ENCODE peak calls at places on chromosomes 1 and 21, in six cellular contexts. W is WTC11, T is choroid plexus epithelial cell, U is right lobe of liver, N is progenitor cell of endocrine pancreas, I is heart right ventricle. Q is an unnamed sample.

GRCh38 chr21:29238052-29238966 is 60.4 kb upstream of the BACH1 start:
- DNase-seq in U (no peak), W (no peak), T (peak), N (no peak), I (no peak), Q (no peak)

GRCh38 chr1:208533746-208534603 is 289.8 kb upstream of the PLXNA2 start:
- DNase-seq in U (no peak), T (no peak), I (no peak), N (no peak), W (no peak), Q (no peak)

GRCh38 chr1:46480959-46481646 is 8.5 kb upstream of the DMBX1 start:
- DNase-seq in U (peak), N (no peak), T (no peak), I (no peak), W (no peak), Q (no peak)

GRCh38 chr1:98179159-98179558 is 258.3 kb upstream of the DPYD start:
- DNase-seq in W (no peak), U (no peak), N (no peak), I (no peak), T (no peak), Q (no peak)

GRCh38 chr1:2597441-2598328 is 11.1 kb downstream of the PRXL2B start:
- DNase-seq in T (no peak), I (no peak), W (no peak), N (no peak), U (peak), Q (no peak)

GRCh38 chr1:214397497-214397896 is 116.5 kb downstream of the SMYD2 start:
- DNase-seq in W (no peak), N (no peak), I (no peak), T (no peak), U (no peak), Q (no peak)

GRCh38 chr1:225874431-225874830 is 7.7 kb downstream of the TMEM63A start:
- DNase-seq in I (no peak), W (no peak), T (no peak), U (peak), N (no peak), Q (no peak)

GRCh38 chr1:202234331-202235002 is 40.9 kb downstream of the LGR6 start:
- DNase-seq in I (no peak), N (no peak), T (peak), W (no peak), U (no peak), Q (no peak)

GRCh38 chr1:33055210-33055991 is 18.7 kb upstream of the AK2 start:
- DNase-seq in I (peak), W (peak), T (peak), U (peak), N (peak), Q (peak)

GRCh38 chr1:205748398-205749093 is 1.4 kb downstream of the NUCKS1 start:
- DNase-seq in U (no peak), W (no peak), I (no peak), T (peak), N (no peak), Q (no peak)

GRCh38 chr1:18297896-18298648 is 182.7 kb upstream of the KLHDC7A start:
- DNase-seq in W (peak), U (no peak), I (no peak), T (no peak), N (no peak), Q (no peak)

GRCh38 chr1:47651311-47652089 is 213.7 kb downstream of the FOXD2 start:
- DNase-seq in N (no peak), U (no peak), T (no peak), W (no peak), I (no peak), Q (no peak)

GRCh38 chr1:6419803-6420593 is at the start of gene HES2:
- DNase-seq in I (no peak), N (no peak), T (no peak), W (peak), U (no peak), Q (no peak)

GRCh38 chr1:943545-944340 is 15.3 kb downstream of the NOC2L start:
- DNase-seq in W (no peak), U (no peak), N (no peak), I (no peak), T (no peak), Q (no peak)

GRCh38 chr21:32096411-32096810 is 182.4 kb downstream of the MIS18A start:
- DNase-seq in U (no peak), N (no peak), W (peak), I (peak), T (no peak), Q (peak)

GRCh38 chr1:2880812-2881295 is 79.4 kb upstream of the TTC34 start:
- DNase-seq in W (no peak), N (no peak), I (no peak), U (no peak), T (no peak), Q (no peak)

GRCh38 chr1:167273027-167273800 is 52.5 kb downstream of the POU2F1 start:
- DNase-seq in N (no peak), I (no peak), W (no peak), U (no peak), T (peak), Q (no peak)

GRCh38 chr1:222843434-222844107 is 28.7 kb downstream of the DISP1 start:
- DNase-seq in W (no peak), U (no peak), T (no peak), N (no peak), I (no peak), Q (no peak)

GRCh38 chr1:23385119-23385621 is 15.5 kb upstream of the ZNF436 start:
- DNase-seq in I (no peak), W (no peak), N (no peak), U (no peak), T (no peak), Q (no peak)

GRCh38 chr1:154837679-154838171 is 32.4 kb downstream of the KCNN3 start:
- DNase-seq in I (peak), N (no peak), W (no peak), U (no peak), T (no peak), Q (no peak)

GRCh38 chr1:115428676-115429075 is 90.6 kb upstream of the NGF start:
- DNase-seq in U (no peak), W (no peak), N (no peak), I (no peak), T (no peak), Q (no peak)

GRCh38 chr1:234933475-234933874 is 195.2 kb downstream of the TOMM20 start:
- DNase-seq in W (no peak), U (peak), T (peak), N (no peak), I (peak), Q (no peak)

GRCh38 chr1:217539510-217539909 is 91.4 kb downstream of the GPATCH2 start:
- DNase-seq in U (no peak), I (no peak), W (no peak), N (no peak), T (no peak), Q (no peak)

GRCh38 chr1:20439282-20439681 is 46.7 kb downstream of the CAMK2N1 start:
- DNase-seq in I (no peak), N (no peak), W (peak), T (peak), U (no peak), Q (no peak)

GRCh38 chr1:75719810-75720209 is 4.7 kb upstream of the ACADM start:
- DNase-seq in T (no peak), U (no peak), I (no peak), N (no peak), W (no peak), Q (no peak)

GRCh38 chr21:8991088-8991907 is 1530.1 kb upstream of the TPTE start:
- DNase-seq in U (no peak), T (no peak), I (no peak), W (no peak), N (no peak), Q (peak)

GRCh38 chr1:19661721-19662228 is 2.9 kb upstream of the HTR6 start:
- DNase-seq in N (no peak), U (no peak), I (no peak), W (no peak), T (peak), Q (no peak)

GRCh38 chr1:86648255-86648654 is 56.1 kb upstream of the SH3GLB1 start:
- DNase-seq in U (no peak), W (no peak), N (no peak), T (peak), I (no peak), Q (no peak)

GRCh38 chr1:231512147-231512698 is 16.2 kb upstream of the TSNAX start:
- DNase-seq in T (peak), I (no peak), W (no peak), U (no peak), N (no peak), Q (no peak)

GRCh38 chr1:43659785-43660184 is 9.8 kb downstream of the KDM4A start:
- DNase-seq in I (no peak), W (no peak), T (no peak), N (no peak), U (no peak), Q (no peak)

GRCh38 chr1:11176081-11176706 is 13.0 kb upstream of the ANGPTL7 start:
- DNase-seq in U (no peak), T (peak), W (peak), N (no peak), I (peak), Q (no peak)

GRCh38 chr1:228306275-228307217 is 98.7 kb downstream of the OBSCN start:
- DNase-seq in I (peak), T (no peak), U (no peak), W (no peak), N (no peak), Q (no peak)

GRCh38 chr1:158649052-158649451 is 37.5 kb downstream of the SPTA1 start:
- DNase-seq in T (no peak), N (no peak), U (no peak), W (no peak), I (no peak), Q (no peak)

DNA sequence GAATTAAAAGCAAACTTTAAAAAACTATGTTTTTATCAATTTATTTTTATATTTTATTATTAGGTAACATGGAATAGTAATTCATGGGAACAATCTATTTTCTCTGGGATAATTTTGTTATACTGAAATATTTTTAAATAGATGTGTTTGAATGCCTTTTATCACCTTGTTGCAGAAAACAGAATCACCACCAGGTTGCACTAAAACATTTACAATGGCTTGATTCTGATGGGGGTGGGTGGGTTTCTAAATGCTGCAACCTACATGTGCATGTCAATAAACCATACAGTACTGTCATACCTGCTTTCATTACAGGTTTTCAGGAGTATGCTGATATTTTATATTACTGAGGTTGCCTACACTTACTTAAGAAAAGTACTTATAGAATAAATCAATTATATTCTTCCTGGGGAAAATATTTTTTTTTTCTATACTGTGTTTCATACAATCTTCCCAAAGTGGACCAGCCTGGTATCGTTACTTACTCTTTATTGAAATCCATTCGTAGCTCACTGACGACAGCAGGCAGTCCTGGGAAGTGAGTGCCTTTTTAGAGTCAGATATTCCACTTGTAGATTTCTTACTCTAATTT is 132.8 kb downstream of the PTPRC start:
- DNase-seq in N (no peak), U (no peak), W (no peak), T (peak), I (no peak), Q (peak)
- TF ChIP-seq CTCF in N (peak), U (peak), W (peak), T (peak), I (peak), Q (peak)

GRCh38 chr1:203480084-203480483 is 4.5 kb downstream of the PRELP start:
- DNase-seq in T (peak), N (no peak), W (no peak), U (no peak), I (no peak), Q (no peak)
- TF ChIP-seq CTCF in T (peak), N (no peak), W (no peak), U (no peak), I (no peak), Q (no peak)

GRCh38 chr1:25486602-25487001 is 55.9 kb downstream of the MACO1 start:
- DNase-seq in U (no peak), W (no peak), I (no peak), N (no peak), T (peak), Q (no peak)
- TF ChIP-seq CTCF in U (no peak), W (no peak), I (no peak), N (peak), T (peak), Q (no peak)

GRCh38 chr21:33112670-33113596 is 43.0 kb downstream of the OLIG1 start:
- DNase-seq in N (no peak), U (no peak), I (no peak), T (no peak), W (no peak), Q (no peak)
- TF ChIP-seq CTCF in N (no peak), U (no peak), I (no peak), T (no peak), W (no peak), Q (no peak)

DNA sequence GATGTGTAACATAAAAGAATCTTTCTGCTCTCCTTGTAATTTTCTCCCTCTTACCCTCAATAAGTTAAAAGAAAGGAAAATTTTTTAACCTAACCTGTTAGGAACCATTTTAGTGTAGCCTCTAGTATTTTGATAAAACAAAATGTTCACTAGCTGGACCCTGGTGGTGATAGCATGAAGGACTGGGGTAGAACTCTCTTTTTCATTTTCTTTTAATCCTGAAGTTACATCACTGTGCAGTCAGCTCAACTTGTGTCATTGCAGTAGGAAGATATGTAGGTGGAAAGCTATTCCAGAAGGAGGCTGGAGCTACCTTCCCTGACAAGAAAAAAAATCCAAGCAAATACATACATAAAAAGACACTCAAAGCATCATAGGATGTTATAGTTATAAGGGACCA is 39.3 kb downstream of the NFIA start:
- DNase-seq in W (no peak), N (no peak), T (peak), I (no peak), U (no peak), Q (no peak)
- TF ChIP-seq CTCF in W (no peak), N (no peak), T (peak), I (no peak), U (no peak), Q (peak)